ENCODE peak calls at places on chromosomes 12 and 14, in nine cellular contexts. R is sigmoid colon, B is suprapubic skin, U is tibial nerve, A is A549, V is IMR-90, Y is Peyer's patch, G is GM12878, S is HCT116. M is an unnamed sample.

GRCh38 chr14:45089813-45090212 is 5.9 kb downstream of the PRPF39 start:
- DNase-seq in G (no peak), U (no peak), A (no peak), R (no peak), B (no peak), Y (no peak), V (peak; percentile 61), S (no peak), M (no peak)

GRCh38 chr14:41607966-41608663 is 1.4 kb downstream of the LRFN5 start:
- DNase-seq in S (no peak), B (peak; percentile 79), R (peak; percentile 63), U (no peak), V (no peak), A (no peak), G (no peak), Y (no peak), M (no peak)

GRCh38 chr14:94080606-94081385 is at the start of the genes DDX24 and IFI27L1:
- DNase-seq in A (peak; percentile 93), V (peak; percentile 93), B (peak; percentile 98), R (peak; percentile 98), U (peak; percentile 94), S (peak; percentile 78), G (peak; percentile 85), Y (peak; percentile 96), M (peak; percentile 98)

GRCh38 chr12:66365718-66366485 is 63.6 kb downstream of the HELB start:
- DNase-seq in V (peak; percentile 25), G (no peak), S (no peak), B (no peak), U (no peak), Y (no peak), A (no peak), R (no peak), M (no peak)

GRCh38 chr12:97637770-97638169 is 175.2 kb downstream of the RMST start:
- DNase-seq in Y (no peak), G (no peak), B (no peak), U (no peak), A (no peak), S (no peak), R (no peak), V (no peak), M (no peak)

GRCh38 chr14:93059917-93060545 is 55.7 kb downstream of the ITPK1 start:
- DNase-seq in B (no peak), U (no peak), V (no peak), G (no peak), S (no peak), R (no peak), Y (no peak), A (peak; percentile 21), M (no peak)

GRCh38 chr12:65121049-65121955 is at the start of gene WIF1:
- DNase-seq in S (no peak), Y (no peak), A (peak; percentile 29), G (no peak), R (peak; percentile 60), B (no peak), U (no peak), V (no peak), M (no peak)

GRCh38 chr12:40034712-40035111 is 71.2 kb downstream of the SLC2A13 start:
- DNase-seq in S (no peak), B (no peak), G (no peak), A (no peak), V (peak; percentile 7), Y (no peak), R (no peak), U (no peak), M (no peak)

GRCh38 chr12:56267443-56268071 is 815 bp downstream of the COQ10A start:
- DNase-seq in V (no peak), G (no peak), B (no peak), A (no peak), R (peak; percentile 80), U (no peak), Y (no peak), S (no peak), M (peak; percentile 60)

GRCh38 chr14:92315050-92315785 is 7.7 kb upstream of the SLC24A4 start:
- DNase-seq in G (no peak), U (no peak), R (no peak), S (no peak), V (no peak), Y (no peak), B (no peak), A (no peak), M (no peak)

GRCh38 chr12:12212769-12213168 is 54.1 kb downstream of the LRP6 start:
- DNase-seq in G (no peak), U (no peak), B (no peak), V (no peak), A (peak; percentile 35), R (no peak), Y (no peak), S (no peak), M (no peak)

GRCh38 chr14:99075061-99075460 is 196.9 kb downstream of the BCL11B start:
- DNase-seq in V (no peak), R (no peak), Y (no peak), U (no peak), G (no peak), S (no peak), A (no peak), B (no peak), M (no peak)

GRCh38 chr14:64410084-64410774 is 22.1 kb downstream of the MTHFD1 start:
- DNase-seq in Y (no peak), V (peak; percentile 35), R (no peak), S (no peak), G (no peak), U (no peak), B (no peak), A (peak; percentile 72), M (peak; percentile 51)

GRCh38 chr12:122740351-122740750 is 9.7 kb upstream of the HCAR1 start:
- DNase-seq in B (no peak), S (no peak), R (no peak), Y (no peak), V (no peak), A (peak; percentile 45), U (no peak), G (no peak), M (no peak)

DNA sequence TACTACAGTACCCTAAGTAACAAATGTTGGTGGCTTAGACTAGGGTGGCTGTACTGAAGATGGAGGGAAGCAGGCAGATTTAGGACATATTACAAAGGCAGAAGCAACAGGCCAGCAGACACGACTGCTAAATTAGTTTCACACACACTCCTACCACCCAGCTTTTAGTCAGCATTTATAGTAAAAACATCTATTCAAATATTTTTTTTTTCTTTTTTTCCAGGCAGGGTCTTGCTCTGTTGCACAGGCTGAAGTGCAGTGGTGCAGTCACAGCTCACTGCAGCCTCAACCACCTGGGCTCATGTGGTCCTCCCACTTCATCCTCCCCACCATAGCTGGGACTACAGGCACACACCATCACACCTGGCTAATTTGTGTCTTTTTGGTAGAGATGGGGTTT is 72.9 kb downstream of the CDK17 start:
- DNase-seq in U (no peak), A (no peak), R (no peak), B (no peak), V (no peak), S (no peak), Y (peak; percentile 57), G (peak; percentile 43), M (no peak)
- H3K9me3 ChIP-seq in U (no peaks in the 10 kb centered on the region), A (no peaks in the 10 kb centered on the region), R (no peaks in the 10 kb centered on the region), B (no peaks in the 10 kb centered on the region), V (no peaks in the 10 kb centered on the region), S (no peaks in the 10 kb centered on the region), Y (no peaks in the 10 kb centered on the region), G (no peaks in the 10 kb centered on the region), M (no peaks in the 10 kb centered on the region)

GRCh38 chr12:54014315-54015209 is 5.8 kb downstream of the HOXC8 start:
- DNase-seq in Y (no peak), R (no peak), U (no peak), A (no peak), G (no peak), B (no peak), V (no peak), S (no peak), M (no peak)
- H3K27ac ChIP-seq in Y (peak overlapping the region; percentile 38), R (no peak overlapping the region), U (peak overlapping the region; percentile 99), A (no peak overlapping the region), G (no peak overlapping the region), B (peak overlapping the region; percentile 98), V (no peak overlapping the region), S (no peak overlapping the region), M (no peak overlapping the region)

GRCh38 chr12:4645023-4645422 is 3.8 kb downstream of the AKAP3 start:
- DNase-seq in A (no peak), R (no peak), B (no peak), Y (no peak), U (no peak), G (no peak), S (no peak), V (no peak), M (no peak)

GRCh38 chr12:4653257-4653656 is 4.3 kb downstream of the NDUFA9 start:
- DNase-seq in B (no peak), U (no peak), A (no peak), Y (no peak), R (no peak), S (no peak), V (no peak), G (no peak), M (no peak)

GRCh38 chr12:4649358-4649661 is 396 bp downstream of the NDUFA9 start:
- DNase-seq in G (no peak), Y (no peak), A (no peak), V (no peak), B (no peak), S (no peak), R (no peak), U (no peak), M (no peak)

GRCh38 chr12:4648099-4648498 is 752 bp downstream of the AKAP3 start:
- DNase-seq in S (no peak), G (no peak), V (no peak), B (no peak), A (no peak), R (no peak), U (no peak), Y (no peak), M (no peak)

DNA sequence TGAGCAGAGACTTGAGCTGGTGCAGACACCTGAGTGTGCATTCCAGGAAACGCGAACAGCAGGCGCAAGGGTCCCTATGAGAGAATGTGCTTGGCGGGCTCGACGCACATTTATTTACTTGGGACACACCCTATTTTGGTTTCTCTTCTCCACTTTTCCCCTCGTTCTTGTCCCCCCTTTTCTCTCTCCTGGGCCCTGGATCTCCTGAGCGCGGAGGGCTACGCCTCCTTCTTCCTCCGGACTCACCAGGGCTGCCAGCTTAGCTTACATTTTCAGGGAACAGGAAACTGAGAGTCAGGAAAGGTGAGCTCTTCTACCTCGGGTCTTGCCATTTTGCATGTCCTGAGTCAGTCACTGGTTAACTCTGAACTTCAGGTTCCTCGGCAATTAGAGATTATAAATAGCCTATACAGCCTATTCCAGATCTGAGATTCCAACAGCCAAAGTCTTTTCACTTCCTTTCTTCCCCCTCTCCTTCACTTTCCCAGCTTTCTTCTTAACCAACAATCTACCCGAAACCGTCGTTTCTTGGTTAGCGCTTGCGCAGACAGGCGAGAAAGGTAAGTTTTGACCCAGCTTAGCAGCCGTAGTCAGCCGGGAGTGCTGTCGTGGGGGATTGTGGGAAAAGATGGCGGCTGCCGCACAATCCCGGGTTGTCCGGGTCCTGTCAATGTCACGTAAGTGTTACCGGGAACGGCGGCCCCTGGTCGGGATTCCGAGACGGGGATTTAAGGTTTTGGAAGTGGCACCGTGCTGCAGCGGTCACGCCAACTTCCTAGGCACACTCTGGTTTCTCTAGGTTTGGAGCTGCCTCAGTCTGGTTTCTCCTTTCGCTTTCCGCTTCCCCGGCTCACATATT is at the start of the genes AKAP3 and NDUFA9:
- DNase-seq in A (peak; percentile 87), U (peak; percentile 79), R (peak; percentile 89), G (peak; percentile 64), V (peak; percentile 83), B (peak; percentile 86), S (peak; percentile 66), Y (peak; percentile 81), M (peak; percentile 90)
- TF ChIP-seq POLR2A in A (peak; percentile 88), U (no peak), R (no peak), G (peak; percentile 95), V (peak; percentile 71), B (no peak), S (peak; percentile 83), Y (peak; percentile 36), M (peak; percentile 66)

GRCh38 chr12:132965796-132966195 is 9.7 kb upstream of the ZNF605 start:
- DNase-seq in B (no peak), A (no peak), R (no peak), G (no peak), Y (no peak), S (no peak), U (no peak), V (no peak), M (no peak)
- H3K9me3 ChIP-seq in B (peaks cover 28% of the 10 kb centered on the region), A (peaks cover 79% of the 10 kb centered on the region), R (no peaks in the 10 kb centered on the region), G (peaks cover 7% of the 10 kb centered on the region), Y (peaks cover 43% of the 10 kb centered on the region), S (peaks cover 6% of the 10 kb centered on the region), U (no peaks in the 10 kb centered on the region), V (peaks cover 29% of the 10 kb centered on the region), M (no peaks in the 10 kb centered on the region)

M was measured in right lobe of liver.